ENCODE peak calls at places on chromosomes 1 and 21, in four cellular contexts. One of them, this sample, is unnamed.

GRCh38 chr1:30327370-30328099 is 395.9 kb downstream of the MATN1 start:
- DNase-seq in GM12891: no peak
- DNase-seq in K562: no peak
- DNase-seq in GM12878: no peak
- DNase-seq in this sample: no peak

GRCh38 chr1:2258996-2259395 is 30.9 kb downstream of the SKI start:
- DNase-seq in GM12891: no peak
- DNase-seq in K562: no peak
- DNase-seq in GM12878: no peak
- DNase-seq in this sample: no peak

GRCh38 chr1:161378014-161378413 is 10.3 kb upstream of the CFAP126 start:
- DNase-seq in GM12891: no peak
- DNase-seq in K562: no peak
- DNase-seq in GM12878: no peak
- DNase-seq in this sample: no peak

GRCh38 chr1:159756397-159756796 is 24.4 kb upstream of the DUSP23 start:
- DNase-seq in GM12891: no peak
- DNase-seq in K562: no peak
- DNase-seq in GM12878: no peak
- DNase-seq in this sample: no peak

GRCh38 chr1:3067671-3068399 is 1.2 kb upstream of the PRDM16 start:
- DNase-seq in GM12891: no peak
- DNase-seq in K562: no peak
- DNase-seq in GM12878: no peak
- DNase-seq in this sample: no peak

GRCh38 chr1:36342426-36343185 is 19.2 kb upstream of the EVA1B start:
- DNase-seq in GM12891: peak; percentile 55
- DNase-seq in K562: peak; percentile 62
- DNase-seq in GM12878: no peak
- DNase-seq in this sample: no peak

GRCh38 chr1:244241438-244241837 is 190.4 kb downstream of the ZBTB18 start:
- DNase-seq in GM12891: no peak
- DNase-seq in K562: no peak
- DNase-seq in GM12878: no peak
- DNase-seq in this sample: no peak

GRCh38 chr1:60345049-60345448 is 271.5 kb upstream of the C1orf87 start:
- DNase-seq in GM12891: no peak
- DNase-seq in K562: no peak
- DNase-seq in GM12878: no peak
- DNase-seq in this sample: no peak

GRCh38 chr1:219900201-219900600 is 28.2 kb downstream of the SLC30A10 start:
- DNase-seq in GM12891: no peak
- DNase-seq in K562: no peak
- DNase-seq in GM12878: no peak
- DNase-seq in this sample: no peak

GRCh38 chr1:216248628-216249027 is 174.6 kb downstream of the USH2A start:
- DNase-seq in GM12891: no peak
- DNase-seq in K562: no peak
- DNase-seq in GM12878: no peak
- DNase-seq in this sample: no peak

GRCh38 chr1:53731779-53732305 is 7.1 kb downstream of the GLIS1 start:
- DNase-seq in GM12891: no peak
- DNase-seq in K562: no peak
- DNase-seq in GM12878: no peak
- DNase-seq in this sample: no peak

GRCh38 chr1:25804244-25804963 is 4.4 kb downstream of the SELENON start:
- DNase-seq in GM12891: no peak
- DNase-seq in K562: no peak
- DNase-seq in GM12878: no peak
- DNase-seq in this sample: no peak

GRCh38 chr21:36059823-36060158 is 535 bp downstream of the SETD4 start:
- DNase-seq in GM12891: no peak
- DNase-seq in K562: peak; percentile 64
- DNase-seq in GM12878: no peak
- DNase-seq in this sample: no peak

GRCh38 chr1:35243681-35244080 is 24.8 kb upstream of the ZMYM4 start:
- DNase-seq in GM12891: no peak
- DNase-seq in K562: no peak
- DNase-seq in GM12878: no peak
- DNase-seq in this sample: peak; percentile 57

GRCh38 chr1:162386292-162387225 is 5.0 kb downstream of the C1orf226 start:
- DNase-seq in GM12891: no peak
- DNase-seq in K562: peak; percentile 76
- DNase-seq in GM12878: no peak
- DNase-seq in this sample: no peak

GRCh38 chr21:30395731-30396130 is at the start of gene KRTAP13-1:
- DNase-seq in GM12891: no peak
- DNase-seq in K562: no peak
- DNase-seq in GM12878: no peak
- DNase-seq in this sample: no peak

GRCh38 chr1:45196863-45197262 is 9.5 kb downstream of the ZSWIM5 start:
- DNase-seq in GM12891: no peak
- DNase-seq in K562: no peak
- DNase-seq in GM12878: no peak
- DNase-seq in this sample: no peak

GRCh38 chr1:16204634-16205332 is 7.7 kb downstream of the ARHGEF19 start:
- DNase-seq in GM12891: no peak
- DNase-seq in K562: peak; percentile 46
- DNase-seq in GM12878: no peak
- DNase-seq in this sample: peak; percentile 36

GRCh38 chr1:14435368-14436023 is 163.0 kb upstream of the KAZN start:
- DNase-seq in GM12891: no peak
- DNase-seq in K562: peak; percentile 84
- DNase-seq in GM12878: no peak
- DNase-seq in this sample: no peak

GRCh38 chr1:236809133-236809532 is 14.0 kb downstream of the MTR start:
- DNase-seq in GM12891: no peak
- DNase-seq in K562: no peak
- DNase-seq in GM12878: no peak
- DNase-seq in this sample: no peak

GRCh38 chr1:100089082-100089481 is 43.6 kb downstream of the SASS6 start:
- DNase-seq in GM12891: no peak
- DNase-seq in K562: no peak
- DNase-seq in GM12878: no peak
- DNase-seq in this sample: no peak

GRCh38 chr1:152623203-152623844 is 421 bp upstream of the LCE3A start:
- DNase-seq in GM12891: peak; percentile 35
- DNase-seq in K562: peak; percentile 45
- DNase-seq in GM12878: no peak
- DNase-seq in this sample: peak; percentile 16

GRCh38 chr1:66770240-66770639 is 18.0 kb downstream of the DYNLT5 start:
- DNase-seq in GM12891: no peak
- DNase-seq in K562: no peak
- DNase-seq in GM12878: no peak
- DNase-seq in this sample: no peak

GRCh38 chr1:177014325-177014724 is 150.2 kb downstream of the ASTN1 start:
- DNase-seq in GM12891: no peak
- DNase-seq in K562: no peak
- DNase-seq in GM12878: no peak
- DNase-seq in this sample: no peak

GRCh38 chr1:152185544-152186391 is 26.7 kb upstream of the RPTN start:
- DNase-seq in GM12891: peak; percentile 25
- DNase-seq in K562: peak; percentile 68
- DNase-seq in GM12878: no peak
- DNase-seq in this sample: no peak

GRCh38 chr1:51906306-51907078 is 28.0 kb upstream of the NRDC start:
- DNase-seq in GM12891: no peak
- DNase-seq in K562: no peak
- DNase-seq in GM12878: no peak
- DNase-seq in this sample: no peak

GRCh38 chr1:200245492-200245891 is 164.3 kb downstream of the ZNF281 start:
- DNase-seq in GM12891: no peak
- DNase-seq in K562: peak; percentile 36
- DNase-seq in GM12878: no peak
- DNase-seq in this sample: no peak

GRCh38 chr1:40314721-40315238 is 2.3 kb downstream of the COL9A2 start:
- DNase-seq in GM12891: no peak
- DNase-seq in K562: no peak
- DNase-seq in GM12878: no peak
- DNase-seq in this sample: no peak

GRCh38 chr1:40312238-40313205 is 4.6 kb downstream of the COL9A2 start:
- DNase-seq in GM12891: peak; percentile 78
- DNase-seq in K562: no peak
- DNase-seq in GM12878: peak; percentile 53
- DNase-seq in this sample: peak; percentile 69

GRCh38 chr1:40313958-40314720 is 2.9 kb downstream of the COL9A2 start:
- DNase-seq in GM12891: no peak
- DNase-seq in K562: no peak
- DNase-seq in GM12878: no peak
- DNase-seq in this sample: no peak

GRCh38 chr1:40311692-40312091 is 5.4 kb downstream of the COL9A2 start:
- DNase-seq in GM12891: no peak
- DNase-seq in K562: no peak
- DNase-seq in GM12878: no peak
- DNase-seq in this sample: no peak

GRCh38 chr1:40313329-40313957 is 3.6 kb downstream of the COL9A2 start:
- DNase-seq in GM12891: no peak
- DNase-seq in K562: no peak
- DNase-seq in GM12878: peak; percentile 35
- DNase-seq in this sample: no peak
- TF ChIP-seq SPI1 in GM12891: no peak
- TF ChIP-seq SPI1 in K562: no peak
- TF ChIP-seq SPI1 in GM12878: no peak
- TF ChIP-seq SPI1 in this sample: no peak

GRCh38 chr21:42338730-42339715 is 11.8 kb downstream of the TFF2 start:
- DNase-seq in GM12891: no peak
- DNase-seq in K562: no peak
- DNase-seq in GM12878: no peak
- DNase-seq in this sample: no peak

GRCh38 chr21:42332557-42332956 is 17.3 kb upstream of the TFF3 start:
- DNase-seq in GM12891: no peak
- DNase-seq in K562: no peak
- DNase-seq in GM12878: no peak
- DNase-seq in this sample: no peak

GRCh38 chr21:42337276-42337675 is 13.5 kb downstream of the TFF2 start:
- DNase-seq in GM12891: no peak
- DNase-seq in K562: no peak
- DNase-seq in GM12878: no peak
- DNase-seq in this sample: no peak

GRCh38 chr21:42337830-42338729 is 12.7 kb downstream of the TFF2 start:
- DNase-seq in GM12891: peak; percentile 47
- DNase-seq in K562: peak; percentile 77
- DNase-seq in GM12878: no peak
- DNase-seq in this sample: peak; percentile 11

DNA sequence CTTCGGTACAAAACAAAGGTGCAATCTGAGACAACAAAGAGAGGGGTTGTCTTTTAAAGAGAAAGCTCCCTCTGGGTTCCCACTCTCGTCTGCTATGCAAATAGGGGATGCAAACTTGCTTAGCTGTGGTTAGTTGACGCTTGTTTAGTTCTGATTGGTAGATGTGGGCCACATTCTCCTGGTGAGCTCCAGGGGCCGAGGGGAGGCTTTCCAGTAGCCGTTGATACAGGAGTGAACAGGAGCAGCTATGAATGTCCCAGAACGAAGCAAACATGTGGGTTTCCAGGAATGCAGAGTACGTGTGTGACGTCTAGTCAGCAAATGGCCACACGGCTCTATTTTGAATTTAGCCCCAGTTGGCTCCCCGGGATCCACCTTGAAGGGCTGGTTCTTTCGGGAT is 14.7 kb downstream of the TFF2 start:
- DNase-seq in GM12891: no peak
- DNase-seq in K562: no peak
- DNase-seq in GM12878: no peak
- DNase-seq in this sample: no peak
- TF ChIP-seq SPI1 in GM12891: no peak
- TF ChIP-seq SPI1 in K562: no peak
- TF ChIP-seq SPI1 in GM12878: no peak
- TF ChIP-seq SPI1 in this sample: no peak

DNA sequence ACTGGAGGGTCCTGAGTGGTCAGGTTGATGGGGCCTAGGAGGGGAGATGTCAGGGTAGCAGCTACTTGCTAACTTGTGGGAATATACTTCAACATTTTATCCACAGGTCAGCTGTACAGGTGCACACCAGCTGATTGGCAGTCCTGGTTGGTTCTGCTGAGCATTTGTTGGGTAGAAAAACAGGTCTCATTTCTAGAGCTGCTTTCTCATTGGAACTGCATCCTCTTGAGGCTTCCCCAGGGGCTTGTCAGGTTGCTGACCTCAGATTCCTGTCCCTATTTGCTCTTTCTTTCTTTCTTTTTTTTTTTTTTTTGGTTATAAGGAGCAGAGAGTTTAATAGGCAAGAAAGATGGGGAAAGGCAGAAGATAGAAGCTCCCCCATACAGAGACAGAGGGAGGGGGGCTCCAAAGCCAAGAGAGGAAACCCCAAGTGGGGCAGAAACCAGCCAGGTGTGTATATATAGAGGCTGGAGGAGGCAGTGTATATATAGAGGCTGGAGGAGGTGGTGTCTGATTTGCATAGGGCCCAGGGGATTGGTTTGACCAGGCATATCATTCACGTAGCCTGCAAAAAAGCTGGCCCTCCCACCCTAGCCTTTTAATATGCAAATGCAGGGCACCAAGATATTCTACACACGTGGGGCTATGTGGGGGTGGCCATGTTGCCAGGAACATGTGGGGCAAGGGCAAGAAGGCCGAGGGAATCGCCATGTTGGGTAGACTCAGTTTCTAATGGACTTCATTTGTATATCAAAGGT is 57.3 kb upstream of the STUM start:
- DNase-seq in GM12891: no peak
- DNase-seq in K562: no peak
- DNase-seq in GM12878: no peak
- DNase-seq in this sample: no peak
- TF ChIP-seq SPI1 in GM12891: no peak
- TF ChIP-seq SPI1 in K562: no peak
- TF ChIP-seq SPI1 in GM12878: no peak
- TF ChIP-seq SPI1 in this sample: no peak

GRCh38 chr1:81506691-81507090 is 294.0 kb upstream of the ADGRL2 start:
- DNase-seq in GM12891: no peak
- DNase-seq in K562: no peak
- DNase-seq in GM12878: no peak
- DNase-seq in this sample: no peak

GRCh38 chr1:81510701-81511100 is 290.0 kb upstream of the ADGRL2 start:
- DNase-seq in GM12891: no peak
- DNase-seq in K562: no peak
- DNase-seq in GM12878: no peak
- DNase-seq in this sample: no peak

GRCh38 chr1:81511281-81511680 is 289.5 kb upstream of the ADGRL2 start:
- DNase-seq in GM12891: no peak
- DNase-seq in K562: no peak
- DNase-seq in GM12878: no peak
- DNase-seq in this sample: no peak

GRCh38 chr1:81512242-81512641 is 288.5 kb upstream of the ADGRL2 start:
- DNase-seq in GM12891: no peak
- DNase-seq in K562: no peak
- DNase-seq in GM12878: no peak
- DNase-seq in this sample: no peak

GRCh38 chr1:81509619-81510018 is 291.1 kb upstream of the ADGRL2 start:
- DNase-seq in GM12891: no peak
- DNase-seq in K562: no peak
- DNase-seq in GM12878: no peak
- DNase-seq in this sample: no peak
- TF ChIP-seq SPI1 in GM12891: no peak
- TF ChIP-seq SPI1 in K562: no peak
- TF ChIP-seq SPI1 in GM12878: no peak
- TF ChIP-seq SPI1 in this sample: no peak